ENCODE peak calls at places on chromosomes 4 and X, in four cellular contexts. One of them, this sample, is unnamed.
A peak's percentile ranks its signal among the peaks of the same experiment; 100 is the strongest.

GRCh38 chrX:119410027-119410819 is 11.1 kb downstream of the SLC25A43 start:
- DNase-seq in GM12878: no peak
- DNase-seq in IMR-90: peak; percentile 69
- DNase-seq in H1: no peak
- DNase-seq in this sample: no peak

GRCh38 chrX:10166731-10167149 is 10.0 kb downstream of the CLCN4 start:
- DNase-seq in H1: no peak
- DNase-seq in IMR-90: no peak
- DNase-seq in GM12878: no peak
- DNase-seq in this sample: no peak

GRCh38 chrX:153885968-153886903 is at the start of gene L1CAM:
- DNase-seq in GM12878: no peak
- DNase-seq in IMR-90: no peak
- DNase-seq in H1: no peak
- DNase-seq in this sample: peak; percentile 76

GRCh38 chrX:45771114-45771513 is 570.4 kb upstream of the DIPK2B start:
- DNase-seq in GM12878: no peak
- DNase-seq in IMR-90: peak; percentile 96
- DNase-seq in H1: no peak
- DNase-seq in this sample: peak; percentile 6

GRCh38 chrX:13340182-13340791 is 20.4 kb upstream of the ATXN3L start:
- DNase-seq in GM12878: no peak
- DNase-seq in IMR-90: peak; percentile 2
- DNase-seq in H1: no peak
- DNase-seq in this sample: no peak

GRCh38 chrX:17859609-17860178 is 1.4 kb downstream of the RAI2 start:
- DNase-seq in GM12878: no peak
- DNase-seq in IMR-90: no peak
- DNase-seq in H1: no peak
- DNase-seq in this sample: no peak

GRCh38 chrX:67544281-67544680 is 460 bp downstream of the AR start:
- DNase-seq in H1: no peak
- DNase-seq in IMR-90: no peak
- DNase-seq in GM12878: no peak
- DNase-seq in this sample: no peak

GRCh38 chr4:1376841-1377605 is 29.2 kb downstream of the NKX1-1 start:
- DNase-seq in IMR-90: no peak
- DNase-seq in H1: no peak
- DNase-seq in GM12878: no peak
- DNase-seq in this sample: no peak

GRCh38 chr4:74230902-74231499 is 73.1 kb downstream of the MTHFD2L start:
- DNase-seq in GM12878: no peak
- DNase-seq in IMR-90: peak; percentile 56
- DNase-seq in H1: no peak
- DNase-seq in this sample: no peak

GRCh38 chrX:32745323-32745722 is 466.0 kb downstream of the DMD start:
- DNase-seq in H1: no peak
- DNase-seq in IMR-90: no peak
- DNase-seq in GM12878: no peak
- DNase-seq in this sample: no peak

GRCh38 chrX:53732797-53733196 is 46.3 kb upstream of the HUWE1 start:
- DNase-seq in GM12878: no peak
- DNase-seq in H1: no peak
- DNase-seq in IMR-90: no peak
- DNase-seq in this sample: no peak

GRCh38 chr4:109821186-109821585 is 5.6 kb downstream of the GAR1 start:
- DNase-seq in IMR-90: no peak
- DNase-seq in H1: no peak
- DNase-seq in GM12878: no peak
- DNase-seq in this sample: no peak

GRCh38 chr4:65552071-65552470 is 118.2 kb downstream of the EPHA5 start:
- DNase-seq in H1: no peak
- DNase-seq in IMR-90: no peak
- DNase-seq in GM12878: no peak
- DNase-seq in this sample: no peak

GRCh38 chr4:61149278-61149677 is 50.8 kb upstream of the ADGRL3 start:
- DNase-seq in H1: no peak
- DNase-seq in GM12878: no peak
- DNase-seq in IMR-90: peak; percentile 13
- DNase-seq in this sample: no peak

GRCh38 chrX:131801911-131802310 is 221.2 kb upstream of the STK26 start:
- DNase-seq in IMR-90: no peak
- DNase-seq in H1: no peak
- DNase-seq in GM12878: no peak
- DNase-seq in this sample: no peak
- TF ChIP-seq CHD1 in IMR-90: no peak
- TF ChIP-seq CHD1 in H1: no peak
- TF ChIP-seq CHD1 in GM12878: no peak
- TF ChIP-seq CHD1 in this sample: no peak

GRCh38 chr4:37726666-37727065 is 40.5 kb upstream of the RELL1 start:
- DNase-seq in GM12878: no peak
- DNase-seq in IMR-90: peak; percentile 48
- DNase-seq in H1: no peak
- DNase-seq in this sample: no peak
- TF ChIP-seq CHD1 in GM12878: no peak
- TF ChIP-seq CHD1 in IMR-90: no peak
- TF ChIP-seq CHD1 in H1: no peak
- TF ChIP-seq CHD1 in this sample: no peak

DNA sequence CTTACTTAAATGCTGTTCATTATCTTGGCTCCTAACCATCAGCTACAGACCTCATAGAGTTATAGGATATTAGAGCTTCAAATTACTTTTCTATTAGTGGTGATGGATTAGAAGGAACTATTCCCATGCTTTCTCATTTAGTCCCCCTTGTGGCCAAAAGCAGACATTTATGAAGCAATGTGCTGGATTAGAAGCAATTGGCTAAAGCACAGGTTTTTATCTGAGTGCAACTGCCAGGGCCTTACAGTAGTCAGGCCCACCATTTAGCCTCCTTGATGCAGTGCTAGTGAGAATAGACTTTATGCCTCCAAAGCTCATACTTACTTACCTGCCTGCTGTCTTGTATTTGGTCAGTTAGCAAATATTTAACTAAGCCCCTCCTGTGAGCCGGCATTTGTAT is 93.0 kb downstream of the TSPAN7 start:
- DNase-seq in H1: no peak
- DNase-seq in GM12878: no peak
- DNase-seq in IMR-90: peak; percentile 14
- DNase-seq in this sample: peak; percentile 19
- TF ChIP-seq CHD1 in H1: no peak
- TF ChIP-seq CHD1 in GM12878: no peak
- TF ChIP-seq CHD1 in IMR-90: no peak
- TF ChIP-seq CHD1 in this sample: no peak

DNA sequence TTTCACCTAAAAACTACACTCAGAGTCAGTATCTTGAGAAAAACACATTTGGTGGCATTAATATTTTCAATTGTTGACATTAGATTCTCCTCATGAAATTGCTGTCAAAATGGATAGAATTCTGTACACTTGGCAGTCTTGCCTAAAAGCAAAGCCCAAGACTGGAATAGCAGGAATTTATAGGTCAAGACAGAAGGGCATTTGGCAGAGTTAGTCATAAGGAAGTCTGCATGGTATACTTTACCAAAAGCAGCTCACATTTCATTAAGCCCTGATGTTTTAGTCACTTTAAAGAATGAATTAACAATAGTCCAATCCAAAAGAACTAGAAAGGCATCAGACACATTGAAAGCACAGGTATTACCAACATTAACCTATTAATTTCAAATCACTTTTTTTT is 7.1 kb downstream of the CCDC160 start:
- DNase-seq in IMR-90: peak; percentile 33
- DNase-seq in GM12878: no peak
- DNase-seq in H1: no peak
- DNase-seq in this sample: no peak
- TF ChIP-seq CHD1 in IMR-90: no peak
- TF ChIP-seq CHD1 in GM12878: no peak
- TF ChIP-seq CHD1 in H1: no peak
- TF ChIP-seq CHD1 in this sample: no peak

This sample was measured in K562.